ENCODE peak calls at places on chromosomes 16 and 17, in nine cellular contexts. K, W, N, X, R, E, T, S and D are unnamed samples.

GRCh38 chr17:83176956-83177583 is 97.7 kb downstream of the METRNL start:
- DNase-seq in K (no peak), X (no peak), N (no peak), S (no peak), E (no peak), T (no peak), R (no peak), W (no peak), D (no peak)

GRCh38 chr17:63029520-63029919 is 63.5 kb downstream of the TANC2 start:
- DNase-seq in X (no peak), T (no peak), K (peak), W (peak), R (peak), E (peak), N (peak), S (peak), D (peak)

GRCh38 chr16:17238285-17239028 is 232.3 kb downstream of the XYLT1 start:
- DNase-seq in S (no peak), T (no peak), K (no peak), N (no peak), E (no peak), X (no peak), R (no peak), W (no peak), D (no peak)

GRCh38 chr16:87733190-87733589 is 32.6 kb downstream of the KLHDC4 start:
- DNase-seq in R (no peak), N (no peak), S (no peak), E (no peak), X (no peak), W (no peak), K (no peak), T (no peak), D (no peak)

GRCh38 chr17:5092139-5093010 is 14.1 kb downstream of the ZFP3 start:
- DNase-seq in T (no peak), X (no peak), S (peak), K (no peak), N (peak), W (no peak), E (no peak), R (no peak), D (no peak)

GRCh38 chr17:74163836-74164235 is 39.6 kb upstream of the RPL38 start:
- DNase-seq in K (no peak), X (no peak), S (no peak), N (no peak), R (no peak), T (peak), W (no peak), E (no peak), D (no peak)

GRCh38 chr16:20268409-20268808 is 58.9 kb downstream of the GP2 start:
- DNase-seq in T (no peak), E (no peak), S (no peak), X (no peak), K (no peak), N (no peak), R (no peak), W (no peak), D (no peak)

GRCh38 chr17:77140878-77141767 is at the start of gene SEC14L1:
- DNase-seq in N (no peak), E (peak), K (no peak), W (no peak), S (no peak), R (peak), T (peak), X (peak), D (no peak)

GRCh38 chr17:57369509-57369945 is 113.2 kb downstream of the MSI2 start:
- DNase-seq in S (peak), R (peak), N (peak), T (no peak), E (peak), K (peak), X (no peak), W (no peak), D (no peak)

GRCh38 chr17:56908061-56908542 is 5.7 kb downstream of the TRIM25 start:
- DNase-seq in T (peak), N (peak), R (peak), X (no peak), S (no peak), E (no peak), W (no peak), K (no peak), D (no peak)

GRCh38 chr16:14069818-14070217 is 1.3 kb upstream of the MRTFB start:
- DNase-seq in N (peak), X (no peak), W (no peak), R (no peak), T (no peak), S (no peak), E (no peak), K (no peak), D (no peak)

GRCh38 chr17:42051013-42051400 is 606 bp upstream of the C17orf113 start:
- DNase-seq in S (no peak), W (no peak), X (no peak), R (no peak), T (no peak), N (no peak), E (no peak), K (no peak), D (no peak)

GRCh38 chr17:42051645-42052044 is 1.2 kb upstream of the C17orf113 start:
- DNase-seq in T (no peak), X (no peak), K (no peak), W (no peak), R (no peak), N (no peak), S (no peak), E (no peak), D (no peak)

GRCh38 chr17:42049834-42050359 is 504 bp downstream of the C17orf113 start:
- DNase-seq in K (no peak), T (no peak), N (no peak), W (no peak), S (no peak), R (no peak), E (no peak), X (no peak), D (no peak)

GRCh38 chr17:42052478-42052877 is 2.1 kb upstream of the C17orf113 start:
- DNase-seq in W (no peak), X (no peak), T (no peak), N (no peak), K (no peak), S (no peak), E (no peak), R (no peak), D (no peak)

DNA sequence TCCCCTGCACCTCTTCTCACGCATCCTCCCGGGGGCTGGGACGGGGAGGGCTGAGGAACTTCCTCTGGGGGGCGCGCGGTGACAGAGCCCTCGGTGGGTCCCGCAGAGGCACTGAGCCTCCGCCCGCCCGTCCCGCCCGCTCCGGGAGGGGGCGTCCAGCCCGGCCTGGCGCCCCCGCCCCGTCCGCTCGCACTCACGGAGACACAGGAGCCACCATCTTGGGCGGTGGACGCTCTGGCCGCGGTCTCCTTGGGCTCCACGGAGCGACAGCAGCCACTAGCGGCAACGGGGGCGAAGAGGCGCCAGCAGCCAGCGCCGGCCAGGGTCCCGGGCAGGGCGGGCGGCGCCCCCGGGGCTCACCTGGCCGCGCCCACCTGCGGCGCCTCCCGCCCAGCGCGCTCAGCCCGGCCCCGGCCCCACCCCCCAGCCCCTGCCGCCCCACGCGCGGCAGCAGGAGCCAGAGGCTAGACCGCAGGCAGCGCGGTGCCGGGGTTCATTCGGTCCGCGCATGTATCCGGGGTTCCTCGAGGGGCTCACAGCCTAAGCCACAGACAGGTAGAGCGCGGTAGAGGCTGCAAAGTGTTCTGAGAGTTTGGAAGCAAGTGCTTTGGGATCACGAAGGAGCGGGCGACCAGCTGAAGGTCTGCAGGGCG is at the start of gene C17orf113:
- DNase-seq in E (peak), W (no peak), N (no peak), R (peak), X (peak), S (no peak), K (no peak), T (no peak), D (no peak)
- TF ChIP-seq CTCF in E (no peak), W (no peak), N (peak), R (peak), X (peak), S (peak), K (peak), T (no peak), D (peak)

DNA sequence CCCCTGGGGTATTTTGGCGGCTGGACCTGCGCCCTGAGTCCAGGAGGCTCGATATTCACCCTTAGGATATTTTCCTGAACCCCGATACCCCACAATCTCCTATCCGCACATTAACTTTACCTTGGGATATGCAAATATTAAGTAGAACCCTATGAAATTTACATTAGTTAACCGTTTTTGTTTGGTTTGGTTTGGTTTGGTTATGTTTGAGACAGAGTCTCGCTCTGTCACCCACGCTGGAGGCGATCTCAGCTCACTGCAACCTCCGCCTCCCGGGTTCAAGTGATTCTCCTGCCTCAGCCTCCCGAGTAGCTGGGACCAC is 9.3 kb upstream of the NAGS start:
- DNase-seq in N (no peak), T (no peak), R (no peak), W (no peak), K (no peak), X (no peak), S (no peak), E (no peak), D (no peak)
- TF ChIP-seq CTCF in N (no peak), T (no peak), R (no peak), W (no peak), K (no peak), X (peak), S (no peak), E (no peak), D (no peak)

GRCh38 chr16:58684354-58685083 is at the start of gene SLC38A7:
- DNase-seq in N (peak), E (peak), W (peak), K (peak), S (peak), X (peak), R (peak), T (peak), D (peak)

GRCh38 chr16:58678269-58678668 is 6.3 kb downstream of the SLC38A7 start:
- DNase-seq in K (no peak), W (no peak), E (no peak), R (no peak), X (no peak), S (no peak), T (no peak), N (no peak), D (no peak)

GRCh38 chr16:58684001-58684353 is 593 bp downstream of the SLC38A7 start:
- DNase-seq in S (peak), W (no peak), N (peak), X (no peak), K (peak), R (peak), E (peak), T (no peak), D (no peak)

GRCh38 chr16:58679763-58680162 is 4.8 kb downstream of the SLC38A7 start:
- DNase-seq in X (no peak), W (no peak), R (no peak), E (no peak), S (no peak), K (no peak), N (no peak), T (peak), D (no peak)

DNA sequence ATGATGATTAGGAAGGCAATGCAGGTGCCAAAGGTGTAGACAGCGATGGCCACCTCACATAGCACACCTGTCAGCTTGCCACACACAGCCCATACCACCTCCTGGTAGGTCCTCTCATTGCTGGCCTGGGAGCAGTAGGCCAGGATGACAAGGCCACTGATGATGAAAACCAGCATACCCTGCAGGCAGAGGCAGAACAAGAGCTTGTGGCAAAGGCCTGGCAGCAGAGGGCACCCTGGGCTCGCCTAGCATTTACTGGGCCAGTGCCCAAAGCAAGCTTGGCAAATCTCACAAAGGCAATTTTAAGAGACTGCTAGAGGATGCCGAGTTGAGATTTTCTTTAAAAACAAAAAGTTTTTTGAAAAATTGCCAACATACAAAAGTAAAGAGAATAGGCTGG is 5.9 kb downstream of the SLC38A7 start:
- DNase-seq in X (no peak), E (peak), K (no peak), T (no peak), N (peak), W (no peak), S (no peak), R (peak), D (no peak)
- TF ChIP-seq CTCF in X (no peak), E (peak), K (no peak), T (peak), N (peak), W (peak), S (peak), R (peak), D (no peak)

GRCh38 chr17:44309472-44309871 is 1.1 kb downstream of the RUNDC3A start:
- DNase-seq in S (no peak), T (no peak), K (no peak), E (no peak), W (no peak), N (no peak), X (no peak), R (peak), D (no peak)
- TF ChIP-seq CTCF in S (no peak), T (no peak), K (no peak), E (no peak), W (no peak), N (peak), X (no peak), R (peak), D (no peak)

GRCh38 chr16:68749424-68749823 is 12.3 kb downstream of the CDH1 start:
- DNase-seq in X (no peak), S (no peak), N (no peak), K (no peak), R (no peak), E (no peak), T (no peak), W (no peak), D (no peak)
- TF ChIP-seq CTCF in X (no peak), S (no peak), N (peak), K (no peak), R (peak), E (no peak), T (no peak), W (no peak), D (no peak)

DNA sequence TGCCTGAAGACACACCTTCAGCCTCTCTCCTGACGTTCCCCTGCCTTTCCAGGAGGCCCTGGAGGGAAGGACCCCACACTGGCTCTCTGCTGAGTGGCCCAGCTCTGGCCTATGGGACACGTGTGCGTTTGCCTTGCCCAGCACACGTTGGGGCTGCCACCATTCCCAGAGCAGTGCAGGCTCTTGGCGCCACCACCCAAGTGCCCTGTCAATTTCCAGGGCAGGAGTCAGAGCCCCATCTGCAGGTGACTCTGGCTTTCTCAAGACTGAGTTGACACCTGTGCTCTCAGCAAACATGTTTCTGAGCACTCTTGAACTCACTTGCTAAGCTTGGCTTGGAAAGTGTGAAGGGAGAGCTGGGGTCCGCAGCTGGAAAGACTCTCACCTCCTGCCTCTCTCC is 4.7 kb upstream of the IRF8 start:
- DNase-seq in W (no peak), E (no peak), N (no peak), K (no peak), S (no peak), R (peak), T (no peak), X (no peak), D (no peak)
- TF ChIP-seq CTCF in W (no peak), E (no peak), N (no peak), K (no peak), S (no peak), R (peak), T (no peak), X (no peak), D (no peak)